ENCODE peak calls at places on chromosomes 6 and 20, in eight cellular contexts. V is tibial nerve, C is IMR-90, E is suprapubic skin, K is spleen, I is right lobe of liver, P is heart left ventricle, R is stomach. J is an unnamed sample. For H3K9me3, the result is how much of the 10 kb centered on the place peaks cover.

GRCh38 chr20:33644313-33645071 is 17.6 kb upstream of the C20orf144 start:
- DNase-seq in V (no peak), C (no peak), E (peak), K (no peak), I (no peak), P (no peak), R (no peak), J (no peak)

GRCh38 chr6:43448916-43449315 is 6.4 kb downstream of the DLK2 start:
- DNase-seq in V (no peak), C (no peak), E (no peak), K (no peak), I (no peak), P (no peak), R (no peak), J (no peak)

GRCh38 chr6:3280091-3280490 is 21.3 kb downstream of the PSMG4 start:
- DNase-seq in V (no peak), C (no peak), E (peak), K (peak), I (no peak), P (no peak), R (no peak), J (no peak)

GRCh38 chr6:13554929-13555333 is 19.5 kb upstream of the SIRT5 start:
- DNase-seq in V (no peak), C (peak), E (no peak), K (no peak), I (no peak), P (peak), R (no peak), J (no peak)

GRCh38 chr20:14956538-14956937 is 619.1 kb upstream of the FLRT3 start:
- DNase-seq in V (no peak), C (no peak), E (no peak), K (no peak), I (no peak), P (no peak), R (no peak), J (no peak)

GRCh38 chr20:32464401-32465091 is 106.4 kb downstream of the ASXL1 start:
- DNase-seq in V (no peak), C (no peak), E (no peak), K (peak), I (peak), P (no peak), R (no peak), J (no peak)

GRCh38 chr20:37535443-37536132 is 7.9 kb upstream of the BLCAP start:
- DNase-seq in V (no peak), C (no peak), E (peak), K (peak), I (no peak), P (no peak), R (no peak), J (no peak)

GRCh38 chr20:58649288-58650180 is 1.5 kb upstream of the STX16 start:
- DNase-seq in V (no peak), C (no peak), E (peak), K (peak), I (peak), P (no peak), R (peak), J (peak)

GRCh38 chr6:111872521-111873177 is 603 bp downstream of the FYN start:
- DNase-seq in V (peak), C (peak), E (peak), K (peak), I (peak), P (peak), R (no peak), J (peak)

GRCh38 chr6:36235309-36235708 is 34.6 kb upstream of the PNPLA1 start:
- DNase-seq in V (no peak), C (no peak), E (no peak), K (no peak), I (no peak), P (no peak), R (peak), J (no peak)

GRCh38 chr6:136304410-136304809 is 14.8 kb upstream of the BCLAF1 start:
- DNase-seq in V (no peak), C (no peak), E (no peak), K (no peak), I (no peak), P (no peak), R (no peak), J (no peak)

GRCh38 chr20:44714701-44715494 is at the start of gene CCN5:
- DNase-seq in V (peak), C (peak), E (peak), K (peak), I (peak), P (peak), R (peak), J (peak)

GRCh38 chr6:142412241-142412640 is 110.4 kb downstream of the ADGRG6 start:
- DNase-seq in V (no peak), C (no peak), E (no peak), K (no peak), I (no peak), P (no peak), R (no peak), J (no peak)

GRCh38 chr6:56849876-56850275 is 105.0 kb upstream of the BEND6 start:
- DNase-seq in V (no peak), C (peak), E (no peak), K (no peak), I (no peak), P (no peak), R (no peak), J (no peak)

GRCh38 chr20:60113024-60113724 is 155.0 kb downstream of the CDH26 start:
- DNase-seq in V (no peak), C (no peak), E (no peak), K (peak), I (no peak), P (no peak), R (no peak), J (no peak)

GRCh38 chr20:46999821-47000465 is 105.3 kb downstream of the EYA2 start:
- DNase-seq in V (no peak), C (no peak), E (no peak), K (peak), I (no peak), P (no peak), R (no peak), J (no peak)

GRCh38 chr20:36317675-36318074 is 11.5 kb downstream of the DLGAP4 start:
- DNase-seq in V (no peak), C (no peak), E (no peak), K (peak), I (no peak), P (no peak), R (no peak), J (no peak)

GRCh38 chr20:768426-768978 is at the start of gene SLC52A3:
- DNase-seq in V (no peak), C (no peak), E (no peak), K (no peak), I (no peak), P (peak), R (peak), J (peak)

GRCh38 chr6:34391711-34392496 is 565 bp downstream of the NUDT3 start:
- DNase-seq in V (no peak), C (peak), E (peak), K (peak), I (peak), P (peak), R (peak), J (peak)

GRCh38 chr6:13575377-13575775 is 975 bp downstream of the SIRT5 start:
- DNase-seq in V (no peak), C (no peak), E (no peak), K (no peak), I (no peak), P (no peak), R (no peak), J (no peak)

GRCh38 chr20:17860306-17861197 is 108.0 kb downstream of the SNX5 start:
- DNase-seq in V (no peak), C (no peak), E (no peak), K (peak), I (no peak), P (no peak), R (no peak), J (no peak)

GRCh38 chr6:69813508-69813907 is 16.7 kb upstream of the LMBRD1 start:
- DNase-seq in V (no peak), C (no peak), E (no peak), K (no peak), I (no peak), P (no peak), R (no peak), J (no peak)

GRCh38 chr20:59751075-59751711 is 146.9 kb downstream of the PHACTR3 start:
- DNase-seq in V (peak), C (peak), E (no peak), K (peak), I (peak), P (peak), R (peak), J (peak)

GRCh38 chr20:53773792-53774371 is 180.2 kb upstream of the ZNF217 start:
- DNase-seq in V (no peak), C (peak), E (no peak), K (no peak), I (no peak), P (no peak), R (no peak), J (no peak)

GRCh38 chr6:121237859-121238258 is 96.4 kb downstream of the TBC1D32 start:
- DNase-seq in V (no peak), C (no peak), E (no peak), K (no peak), I (no peak), P (no peak), R (no peak), J (no peak)

GRCh38 chr20:5171790-5172164 is 45.0 kb downstream of the CDS2 start:
- DNase-seq in V (no peak), C (no peak), E (no peak), K (no peak), I (no peak), P (no peak), R (no peak), J (no peak)

GRCh38 chr20:40564997-40565680 is 123.9 kb downstream of the MAFB start:
- DNase-seq in V (no peak), C (peak), E (no peak), K (no peak), I (no peak), P (no peak), R (no peak), J (no peak)

GRCh38 chr6:14720411-14721102 is 525.3 kb upstream of the JARID2 start:
- DNase-seq in V (no peak), C (no peak), E (no peak), K (no peak), I (no peak), P (no peak), R (no peak), J (no peak)

GRCh38 chr6:44078795-44079671 is 48.2 kb downstream of the MRPL14 start:
- DNase-seq in V (peak), C (peak), E (no peak), K (peak), I (peak), P (peak), R (peak), J (peak)

GRCh38 chr6:11236351-11236750 is 3.9 kb upstream of the NEDD9 start:
- DNase-seq in V (no peak), C (no peak), E (no peak), K (no peak), I (no peak), P (no peak), R (no peak), J (no peak)

GRCh38 chr6:170074907-170075306 is 216.0 kb downstream of the DLL1 start:
- DNase-seq in V (no peak), C (no peak), E (peak), K (peak), I (no peak), P (no peak), R (peak), J (peak)

GRCh38 chr6:166745801-166746668 is 119.0 kb upstream of the RPS6KA2 start:
- DNase-seq in V (no peak), C (no peak), E (no peak), K (no peak), I (no peak), P (no peak), R (no peak), J (no peak)

GRCh38 chr6:88870728-88871330 is 92.6 kb downstream of the RNGTT start:
- DNase-seq in V (no peak), C (peak), E (no peak), K (no peak), I (no peak), P (no peak), R (no peak), J (peak)

GRCh38 chr20:39909447-39909846 is 779.6 kb downstream of the MAFB start:
- DNase-seq in V (no peak), C (no peak), E (no peak), K (peak), I (peak), P (no peak), R (no peak), J (no peak)

GRCh38 chr6:42199106-42199981 is 4.6 kb upstream of the GUCA1B start:
- DNase-seq in V (no peak), C (peak), E (no peak), K (no peak), I (peak), P (peak), R (no peak), J (no peak)

GRCh38 chr6:12312736-12313135 is 22.6 kb downstream of the EDN1 start:
- DNase-seq in V (no peak), C (no peak), E (no peak), K (no peak), I (no peak), P (no peak), R (no peak), J (no peak)

GRCh38 chr6:112235956-112236355 is 18.4 kb downstream of the LAMA4 start:
- DNase-seq in V (no peak), C (peak), E (no peak), K (no peak), I (peak), P (peak), R (no peak), J (peak)

GRCh38 chr6:50077385-50077784 is 27.7 kb upstream of the DEFB112 start:
- DNase-seq in V (no peak), C (no peak), E (no peak), K (no peak), I (no peak), P (no peak), R (no peak), J (no peak)

GRCh38 chr6:7203939-7204338 is 96.2 kb downstream of the RREB1 start:
- DNase-seq in V (no peak), C (no peak), E (no peak), K (no peak), I (no peak), P (no peak), R (no peak), J (no peak)
- TF ChIP-seq POLR2A in V (no peak), C (no peak), E (no peak), K (no peak), I (no peak), P (no peak), R (no peak), J (no peak)

GRCh38 chr6:62286470-62286843 is 432 bp upstream of the KHDRBS2 start:
- DNase-seq in V (no peak), C (no peak), E (no peak), K (no peak), I (no peak), P (no peak), R (no peak), J (peak)
- TF ChIP-seq CTCF in V (no peak), C (no peak), E (no peak), K (no peak), I (no peak), P (no peak), R (no peak), J (no peak)

DNA sequence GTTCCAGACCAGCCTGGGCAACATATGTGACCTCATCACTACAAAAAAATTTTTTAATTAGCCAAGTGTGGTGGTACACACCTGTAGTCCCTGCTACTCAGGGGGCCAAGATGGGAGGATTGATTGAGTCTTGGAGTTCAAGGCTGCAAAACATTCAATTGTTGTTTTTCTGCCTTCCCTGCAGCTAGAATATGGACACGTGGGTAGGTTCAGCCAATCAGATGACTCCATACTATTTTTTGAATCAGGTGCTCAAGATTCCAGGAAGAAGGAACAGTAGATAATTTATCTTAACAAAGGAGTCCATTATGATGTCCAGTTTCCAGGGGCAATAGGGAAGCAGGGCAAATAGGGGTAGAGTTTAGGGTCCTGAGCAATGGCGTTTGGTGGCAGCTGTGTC is 2.4 kb upstream of the DEFB119 start:
- DNase-seq in V (no peak), C (no peak), E (no peak), K (no peak), I (no peak), P (no peak), R (no peak), J (no peak)
- H3K9me3 ChIP-seq in V (under half), C (under half), E (under half), K (under half), I (under half), P (under half), R (under half), J (under half)

GRCh38 chr20:49279677-49280462 is 2.0 kb upstream of the ZNFX1 start:
- DNase-seq in V (no peak), C (no peak), E (no peak), K (no peak), I (no peak), P (no peak), R (no peak), J (no peak)

GRCh38 chr20:49281913-49282467 is 4.1 kb upstream of the ZNFX1 start:
- DNase-seq in V (no peak), C (no peak), E (no peak), K (no peak), I (no peak), P (no peak), R (no peak), J (no peak)

GRCh38 chr20:49281059-49281912 is 3.4 kb upstream of the ZNFX1 start:
- DNase-seq in V (no peak), C (no peak), E (no peak), K (no peak), I (no peak), P (no peak), R (no peak), J (no peak)

GRCh38 chr20:49278817-49279676 is 1.2 kb upstream of the ZNFX1 start:
- DNase-seq in V (no peak), C (no peak), E (no peak), K (peak), I (no peak), P (no peak), R (no peak), J (peak)

DNA sequence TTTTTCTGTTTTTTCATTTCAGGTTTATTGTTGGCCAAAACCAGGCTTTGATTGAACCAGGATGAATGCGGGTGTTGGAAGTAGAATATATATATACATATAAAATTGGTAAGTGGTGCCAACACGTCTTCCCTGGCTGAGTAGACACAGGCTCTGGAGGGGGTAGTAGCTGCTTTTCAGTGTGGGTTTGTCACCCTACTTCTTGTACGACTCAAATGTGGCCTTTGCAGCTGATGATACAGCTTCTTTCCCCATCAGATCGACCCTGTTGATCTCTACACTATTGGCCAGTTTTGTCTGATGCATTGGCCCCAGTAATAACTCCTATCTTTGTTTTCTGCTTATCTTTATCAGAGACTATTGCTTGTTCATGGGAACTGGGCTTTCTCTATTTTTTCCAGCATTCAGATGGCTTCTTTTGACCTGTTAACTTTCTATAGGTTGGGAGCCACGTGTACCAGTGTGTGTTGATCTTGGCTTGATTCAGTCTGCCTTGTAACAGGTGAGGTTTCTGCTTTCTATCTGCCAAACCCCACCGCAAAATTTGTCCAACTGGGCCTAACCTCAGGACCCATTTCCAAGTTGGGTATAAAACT is 2.7 kb upstream of the ZNFX1 start:
- DNase-seq in V (no peak), C (no peak), E (no peak), K (no peak), I (no peak), P (no peak), R (no peak), J (no peak)
- TF ChIP-seq POLR2A in V (no peak), C (no peak), E (no peak), K (no peak), I (no peak), P (no peak), R (no peak), J (no peak)

DNA sequence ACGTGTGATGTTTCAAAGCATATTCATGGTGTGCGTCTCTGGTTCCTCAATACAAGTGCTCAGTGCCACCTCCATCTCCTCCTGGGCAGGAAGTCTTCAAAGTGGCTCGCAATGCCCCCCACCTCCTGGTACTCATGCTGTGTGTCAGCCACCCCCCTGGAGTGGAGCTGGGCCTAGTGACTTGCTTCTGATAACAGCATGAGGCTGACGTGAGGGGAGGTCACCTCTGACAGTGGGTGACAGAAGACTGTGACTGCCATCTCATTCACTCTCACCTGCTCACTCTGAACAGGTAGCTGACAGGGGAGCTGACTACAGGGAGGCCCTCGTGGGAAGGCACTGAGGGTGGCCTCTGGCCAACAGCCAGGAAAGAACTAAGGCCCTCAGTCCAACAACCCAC is 92.4 kb upstream of the NFATC2 start:
- DNase-seq in V (no peak), C (no peak), E (no peak), K (no peak), I (no peak), P (no peak), R (no peak), J (no peak)
- TF ChIP-seq CTCF in V (no peak), C (no peak), E (no peak), K (no peak), I (no peak), P (no peak), R (no peak), J (no peak)

GRCh38 chr20:49286689-49287551 is 9.1 kb upstream of the ZNFX1 start:
- DNase-seq in V (no peak), C (peak), E (no peak), K (no peak), I (no peak), P (no peak), R (no peak), J (no peak)
- H3K9me3 ChIP-seq in V (under half), C (under half), E (under half), K (half or more), I (under half), P (under half), R (under half), J (under half)

GRCh38 chr20:45950330-45950646 is 15.8 kb downstream of the PCIF1 start:
- DNase-seq in V (no peak), C (no peak), E (no peak), K (no peak), I (no peak), P (no peak), R (no peak), J (no peak)

GRCh38 chr20:45948261-45948733 is 13.8 kb downstream of the PCIF1 start:
- DNase-seq in V (no peak), C (no peak), E (no peak), K (no peak), I (no peak), P (no peak), R (no peak), J (no peak)

GRCh38 chr20:45951474-45951873 is 17.0 kb downstream of the PCIF1 start:
- DNase-seq in V (no peak), C (no peak), E (no peak), K (no peak), I (no peak), P (no peak), R (no peak), J (no peak)

GRCh38 chr20:45948742-45949541 is 14.5 kb downstream of the PCIF1 start:
- DNase-seq in V (no peak), C (no peak), E (no peak), K (no peak), I (no peak), P (no peak), R (no peak), J (no peak)

GRCh38 chr20:45949542-45950329 is 15.3 kb downstream of the PCIF1 start:
- DNase-seq in V (no peak), C (no peak), E (no peak), K (no peak), I (no peak), P (no peak), R (no peak), J (no peak)
- TF ChIP-seq POLR2A in V (no peak), C (no peak), E (no peak), K (no peak), I (no peak), P (no peak), R (no peak), J (no peak)

DNA sequence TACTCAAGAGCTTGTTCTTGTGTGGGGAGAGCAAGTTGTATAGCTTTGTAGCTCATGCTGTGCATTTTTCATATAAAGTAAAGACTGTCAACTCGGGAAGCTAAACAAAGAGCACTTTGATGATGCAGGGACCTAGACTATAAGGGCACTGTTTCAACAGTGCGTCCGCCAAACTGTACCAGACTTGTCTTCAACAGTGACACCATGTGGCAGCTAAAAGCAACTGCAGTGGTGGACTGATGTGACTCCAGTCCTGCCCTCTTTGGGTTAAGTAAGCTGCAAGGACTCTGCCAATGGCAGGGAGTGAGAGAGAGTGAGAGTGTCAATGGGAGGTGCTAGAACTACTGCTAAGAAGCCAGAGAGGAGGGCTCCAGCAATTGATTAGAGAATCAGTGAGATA is 48.1 kb upstream of the MC3R start:
- DNase-seq in V (no peak), C (no peak), E (no peak), K (no peak), I (no peak), P (no peak), R (no peak), J (no peak)
- TF ChIP-seq CTCF in V (no peak), C (peak), E (peak), K (no peak), I (no peak), P (no peak), R (no peak), J (no peak)

J was measured in body of pancreas.